ENCODE peak calls at places on chromosomes 11 and 22, in four cellular contexts. W is ELR, T is stromal cell of bone marrow, U is OCI-LY7. H is an unnamed sample.

GRCh38 chr22:39089928-39090327 is 7.1 kb upstream of the APOBEC3H start:
- DNase-seq in W (peak), T (no peak), U (no peak), H (no peak)

GRCh38 chr11:45193695-45194094 is 47.3 kb downstream of the PRDM11 start:
- DNase-seq in T (no peak), U (no peak), W (no peak), H (no peak)

GRCh38 chr11:65915821-65916251 is 3.0 kb downstream of the C11orf68 start:
- DNase-seq in T (peak), U (no peak), W (peak), H (peak)

GRCh38 chr22:29156507-29156906 is 49.2 kb upstream of the EMID1 start:
- DNase-seq in W (peak), T (no peak), U (no peak), H (no peak)

GRCh38 chr11:12415567-12415966 is 38.2 kb downstream of the PARVA start:
- DNase-seq in T (no peak), U (no peak), W (no peak), H (no peak)

GRCh38 chr22:31738566-31738965 is 11.4 kb downstream of the PRR14L start:
- DNase-seq in T (no peak), W (no peak), U (no peak), H (peak)

GRCh38 chr22:22745225-22746060 is 101.0 kb downstream of the GGTLC2 start:
- DNase-seq in W (peak), U (peak), T (no peak), H (peak)

GRCh38 chr11:62461740-62462522 is 43.1 kb downstream of the SCGB1A1 start:
- DNase-seq in T (no peak), W (peak), U (no peak), H (no peak)

GRCh38 chr11:77450227-77450626 is 23.7 kb downstream of the PAK1 start:
- DNase-seq in T (no peak), W (no peak), U (no peak), H (no peak)

GRCh38 chr11:80815752-80816453 is 1375.1 kb upstream of the TENM4 start:
- DNase-seq in W (no peak), U (no peak), T (no peak), H (no peak)

GRCh38 chr11:65927904-65928397 is 8.7 kb downstream of the DRAP1 start:
- DNase-seq in T (no peak), U (peak), W (peak), H (no peak)

GRCh38 chr11:15770798-15771414 is 585.4 kb downstream of the SOX6 start:
- DNase-seq in T (peak), W (peak), U (peak), H (peak)

GRCh38 chr11:103091441-103091809 is 535 bp downstream of the DCUN1D5 start:
- DNase-seq in U (peak), T (no peak), W (peak), H (peak)

GRCh38 chr11:115941481-115941993 is 437.3 kb upstream of the CADM1 start:
- DNase-seq in W (peak), T (peak), U (no peak), H (peak)

GRCh38 chr11:86459682-86460460 is 85.2 kb downstream of the CCDC81 start:
- DNase-seq in W (peak), T (no peak), U (no peak), H (no peak)

GRCh38 chr11:111730031-111730430 is 36.2 kb downstream of the PPP2R1B start:
- DNase-seq in W (no peak), T (no peak), U (no peak), H (no peak)

GRCh38 chr11:69234171-69234570 is 59.8 kb upstream of the MYEOV start:
- DNase-seq in U (no peak), T (no peak), W (no peak), H (no peak)

GRCh38 chr11:112343368-112344039 is 82.8 kb upstream of the PLET1 start:
- DNase-seq in U (no peak), W (no peak), T (no peak), H (no peak)

GRCh38 chr11:17432041-17432440 is 43.6 kb upstream of the KCNJ11 start:
- DNase-seq in W (no peak), T (no peak), U (no peak), H (no peak)

GRCh38 chr11:73652046-73652730 is 5.8 kb downstream of the PLEKHB1 start:
- DNase-seq in T (no peak), U (no peak), W (no peak), H (no peak)

GRCh38 chr22:35616043-35616442 is 1.1 kb downstream of the MB start:
- DNase-seq in W (no peak), U (no peak), T (no peak), H (no peak)

GRCh38 chr11:35943761-35944502 is at the start of gene LDLRAD3:
- DNase-seq in U (no peak), T (peak), W (peak), H (peak)

GRCh38 chr11:128620306-128621175 is 33.2 kb upstream of the ETS1 start:
- DNase-seq in W (peak), U (no peak), T (no peak), H (no peak)

GRCh38 chr11:36703055-36703404 is 105.0 kb upstream of the RAG2 start:
- DNase-seq in T (no peak), W (no peak), U (no peak), H (no peak)

GRCh38 chr22:37281195-37281594 is 1.1 kb upstream of the CYTH4 start:
- DNase-seq in T (no peak), U (no peak), W (no peak), H (no peak)

GRCh38 chr11:73363147-73363546 is 13.1 kb upstream of the RELT start:
- DNase-seq in U (no peak), T (no peak), W (no peak), H (no peak)

GRCh38 chr11:86068951-86069407 is at the start of gene PICALM:
- DNase-seq in U (peak), W (peak), T (peak), H (peak)

GRCh38 chr11:118049771-118050170 is 27.1 kb upstream of the TMPRSS4 start:
- DNase-seq in U (no peak), W (no peak), T (no peak), H (no peak)

GRCh38 chr22:20234314-20234682 is 33.8 kb downstream of the RTN4R start:
- DNase-seq in U (no peak), T (no peak), W (no peak), H (no peak)

GRCh38 chr11:75328426-75329277 is 22.8 kb downstream of the ARRB1 start:
- DNase-seq in U (peak), W (peak), T (no peak), H (peak)

GRCh38 chr11:79076526-79077115 is 364.2 kb downstream of the TENM4 start:
- DNase-seq in W (peak), T (no peak), U (peak), H (peak)

GRCh38 chr11:110367571-110367970 is 62.2 kb upstream of the FDX1 start:
- DNase-seq in U (peak), T (no peak), W (peak), H (peak)